ENCODE peak calls at places on chromosomes 6 and 20, in five cellular contexts. X is left ventricle myocardium inferior; T is CD8-positive, alpha-beta memory T cell; O is iPS DF 6.9; K is OCI-LY7. D is an unnamed sample. For H3K4me1, the result is how much of the 10 kb centered on the place peaks cover.

GRCh38 chr6:130190701-130191375 is 31.9 kb downstream of the SAMD3 start:
- DNase-seq in X (no peak), K (no peak), O (no peak), T (no peak), D (no peak)

GRCh38 chr6:4914412-4915159 is 89.3 kb downstream of the RPP40 start:
- DNase-seq in O (no peak), X (no peak), K (no peak), T (no peak), D (peak)

GRCh38 chr6:37052027-37052628 is 46.7 kb downstream of the FGD2 start:
- DNase-seq in T (no peak), K (peak), X (no peak), O (no peak), D (no peak)

GRCh38 chr6:136969930-136970329 is 47.8 kb downstream of the SLC35D3 start:
- DNase-seq in O (no peak), T (no peak), X (no peak), K (no peak), D (no peak)

GRCh38 chr20:62887860-62888239 is 26.2 kb upstream of the TCFL5 start:
- DNase-seq in T (no peak), K (no peak), O (no peak), X (no peak), D (no peak)

GRCh38 chr6:129679758-129680157 is 30.2 kb downstream of the ARHGAP18 start:
- DNase-seq in X (no peak), O (no peak), T (no peak), K (no peak), D (no peak)

GRCh38 chr6:26432622-26433021 is 7.7 kb upstream of the BTN3A3 start:
- DNase-seq in K (no peak), X (no peak), O (no peak), T (no peak), D (no peak)

GRCh38 chr6:44621846-44622245 is 234.3 kb downstream of the CDC5L start:
- DNase-seq in O (no peak), K (no peak), X (no peak), T (no peak), D (no peak)

GRCh38 chr20:25043499-25044260 is 14.3 kb downstream of the ACSS1 start:
- DNase-seq in O (no peak), K (no peak), X (no peak), T (no peak), D (no peak)

GRCh38 chr20:56588996-56589395 is 40.1 kb upstream of the TFAP2C start:
- DNase-seq in X (no peak), T (no peak), O (no peak), K (no peak), D (no peak)

GRCh38 chr6:161141173-161141572 is 132.7 kb downstream of the AGPAT4 start:
- DNase-seq in X (no peak), T (no peak), K (no peak), O (no peak), D (no peak)

GRCh38 chr6:148972481-148972880 is 225.7 kb downstream of the UST start:
- DNase-seq in K (peak), X (no peak), T (peak), O (peak), D (no peak)

GRCh38 chr6:166019214-166019613 is 148.4 kb downstream of the TBXT start:
- DNase-seq in T (no peak), O (no peak), K (no peak), X (no peak), D (no peak)

GRCh38 chr6:12403201-12403826 is 113.2 kb downstream of the EDN1 start:
- DNase-seq in K (no peak), O (no peak), T (no peak), X (no peak), D (peak)

GRCh38 chr6:159098636-159099106 is 53.9 kb upstream of the TAGAP start:
- DNase-seq in K (peak), T (peak), O (no peak), X (no peak), D (no peak)

GRCh38 chr20:16059841-16060240 is 513.4 kb downstream of the KIF16B start:
- DNase-seq in T (no peak), O (no peak), X (no peak), K (no peak), D (no peak)

GRCh38 chr6:110158479-110158878 is 21.0 kb downstream of the WASF1 start:
- DNase-seq in K (no peak), O (no peak), X (no peak), T (no peak), D (no peak)

GRCh38 chr6:62528894-62529526 is 243.0 kb upstream of the KHDRBS2 start:
- DNase-seq in O (no peak), X (no peak), T (no peak), K (no peak), D (no peak)

GRCh38 chr6:38233161-38233791 is 406.5 kb downstream of the BTBD9 start:
- DNase-seq in O (no peak), X (no peak), T (no peak), K (no peak), D (no peak)

GRCh38 chr20:36154696-36155628 is at the start of gene EPB41L1:
- DNase-seq in O (no peak), K (no peak), X (no peak), T (no peak), D (no peak)

GRCh38 chr6:45959534-45960195 is 56.0 kb downstream of the CLIC5 start:
- DNase-seq in O (no peak), K (no peak), T (no peak), X (no peak), D (peak)

GRCh38 chr6:155690820-155691219 is 235.2 kb upstream of the NOX3 start:
- DNase-seq in X (no peak), K (no peak), O (no peak), T (no peak), D (no peak)

GRCh38 chr20:33463332-33464101 is 20.0 kb upstream of the SNTA1 start:
- DNase-seq in T (no peak), O (no peak), X (peak), K (no peak), D (no peak)

GRCh38 chr6:108114861-108115597 is 40.5 kb upstream of the OSTM1 start:
- DNase-seq in X (peak), O (no peak), T (no peak), K (no peak), D (no peak)

GRCh38 chr6:26556263-26557070 is 18.3 kb downstream of the HMGN4 start:
- DNase-seq in T (no peak), O (no peak), K (peak), X (peak), D (peak)

GRCh38 chr20:9139106-9139808 is 70.4 kb downstream of the PLCB4 start:
- DNase-seq in K (no peak), O (no peak), T (no peak), X (no peak), D (no peak)

GRCh38 chr6:84953401-84953800 is 189.0 kb upstream of the TBX18 start:
- DNase-seq in T (no peak), K (no peak), O (no peak), X (no peak), D (peak)

GRCh38 chr20:5065489-5066383 is 54.0 kb downstream of the PCNA start:
- DNase-seq in T (no peak), K (no peak), O (no peak), X (peak), D (peak)

GRCh38 chr20:11850901-11851300 is 66.8 kb upstream of the BTBD3 start:
- DNase-seq in X (no peak), O (no peak), K (no peak), T (no peak), D (peak)

GRCh38 chr6:138287144-138287955 is 69.1 kb upstream of the PBOV1 start:
- DNase-seq in O (no peak), T (peak), X (no peak), K (peak), D (peak)

GRCh38 chr6:26401987-26402658 is at the start of gene BTN3A1:
- DNase-seq in K (peak), T (peak), X (peak), O (no peak), D (peak)

GRCh38 chr6:168089186-168090063 is 10.4 kb upstream of the FRMD1 start:
- DNase-seq in T (no peak), X (no peak), K (no peak), O (no peak), D (no peak)

GRCh38 chr20:40996326-40996725 is 32.3 kb upstream of the TOP1 start:
- DNase-seq in O (no peak), X (no peak), K (no peak), T (no peak), D (no peak)

GRCh38 chr6:43286995-43287716 is 10.9 kb upstream of the SLC22A7 start:
- DNase-seq in X (no peak), K (no peak), O (no peak), T (no peak), D (no peak)
- H3K4me1 ChIP-seq in X (under half), K (under half), O (under half), T (under half), D (under half)

GRCh38 chr6:10310826-10311225 is 104.0 kb downstream of the TFAP2A start:
- DNase-seq in X (no peak), O (no peak), T (no peak), K (no peak), D (no peak)
- H3K4me3 ChIP-seq in X (no peak), O (no peak), T (no peak), K (no peak), D (no peak)

GRCh38 chr20:3734111-3734843 is 1.8 kb downstream of the HSPA12B start:
- DNase-seq in O (no peak), X (no peak), K (no peak), T (no peak), D (no peak)

GRCh38 chr20:3733119-3733995 is 872 bp downstream of the HSPA12B start:
- DNase-seq in K (no peak), O (no peak), T (no peak), X (no peak), D (no peak)

GRCh38 chr20:3730803-3731370 is 1.6 kb upstream of the HSPA12B start:
- DNase-seq in X (no peak), O (no peak), K (no peak), T (no peak), D (no peak)

GRCh38 chr20:3731944-3732326 is 550 bp upstream of the HSPA12B start:
- DNase-seq in O (no peak), K (no peak), T (no peak), X (no peak), D (no peak)

GRCh38 chr20:3732327-3733118 is at the start of gene HSPA12B:
- DNase-seq in K (no peak), O (no peak), X (no peak), T (no peak), D (no peak)
- H3K27ac ChIP-seq in K (no peak), O (no peak), X (peak), T (no peak), D (no peak)

GRCh38 chr6:122050226-122050755 is 349.2 kb upstream of the HSF2 start:
- DNase-seq in O (no peak), K (no peak), X (no peak), T (no peak), D (no peak)
- H3K4me1 ChIP-seq in O (under half), K (under half), X (under half), T (under half), D (under half)

DNA sequence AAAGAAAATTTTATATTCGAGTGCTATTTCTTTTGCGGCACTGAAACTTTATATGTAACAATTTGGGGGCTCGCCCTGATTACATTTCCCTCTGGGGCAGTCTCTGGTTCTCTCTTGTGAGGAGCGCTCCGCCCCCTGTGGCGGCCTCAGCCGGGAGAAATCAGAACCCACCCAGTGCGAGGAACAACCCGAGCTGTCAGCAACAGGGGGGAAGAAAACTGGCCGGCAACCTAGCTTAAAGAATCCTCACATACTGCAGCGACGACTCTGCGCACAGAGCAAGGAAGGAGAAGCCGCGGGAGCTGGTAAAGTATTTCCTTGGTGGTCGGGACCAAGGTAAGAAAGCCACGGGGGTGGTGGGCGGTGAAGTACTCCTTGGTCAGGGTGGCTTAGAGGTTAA is 23.9 kb upstream of the SLC52A3 start:
- DNase-seq in X (no peak), T (no peak), K (no peak), O (no peak), D (no peak)
- H3K4me3 ChIP-seq in X (no peak), T (no peak), K (no peak), O (no peak), D (no peak)

GRCh38 chr6:74928203-74928602 is 277.6 kb downstream of the COL12A1 start:
- DNase-seq in O (no peak), T (no peak), X (no peak), K (no peak), D (no peak)
- H3K27ac ChIP-seq in O (no peak), T (no peak), X (no peak), K (no peak), D (no peak)

GRCh38 chr20:50527068-50527605 is 17.0 kb downstream of the PTPN1 start:
- DNase-seq in O (no peak), X (no peak), K (no peak), T (no peak), D (no peak)
- H3K4me1 ChIP-seq in O (under half), X (half or more), K (under half), T (half or more), D (under half)

DNA sequence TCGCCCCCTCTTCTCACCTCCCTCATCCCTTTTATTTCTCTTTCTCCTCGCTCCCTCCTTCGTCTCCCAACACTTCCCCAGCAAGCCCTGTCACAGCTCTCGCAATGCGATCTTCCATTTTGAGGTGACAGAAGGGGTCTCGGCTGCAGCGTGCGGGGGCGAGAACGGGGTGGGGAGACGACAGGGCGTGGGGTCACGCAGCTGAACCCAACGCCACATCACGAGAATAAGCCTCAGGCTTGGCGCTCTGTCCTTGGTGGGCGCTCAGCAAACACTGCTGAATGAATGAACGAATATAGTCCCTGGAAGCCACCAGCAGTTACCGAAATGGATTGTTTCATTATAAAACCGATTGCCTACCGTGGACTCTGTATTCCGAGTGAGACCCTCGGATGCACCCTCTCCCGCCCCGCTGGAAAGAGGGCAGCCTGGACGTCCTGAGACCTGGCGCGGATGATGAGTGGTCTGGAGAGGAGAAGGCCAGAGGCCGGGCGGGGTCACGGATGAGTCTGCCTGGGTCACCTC is 3.9 kb downstream of the NRN1 start:
- DNase-seq in X (no peak), O (no peak), K (no peak), T (no peak), D (no peak)
- H3K4me3 ChIP-seq in X (peak), O (peak), K (no peak), T (peak), D (no peak)

D was measured in SJSA1.